ENCODE peak calls at places on chromosomes 2 and 18, in ten cellular contexts. One of them, this sample, is unnamed.

GRCh38 chr2:185955050-185955449 is 216.4 kb downstream of the FSIP2 start:
- DNase-seq in upper lobe of right lung: no peak
- DNase-seq in T-helper 9 cell: no peak
- DNase-seq in adrenal gland: no peak
- DNase-seq in prostate gland: no peak
- DNase-seq in GF-D8: no peak
- DNase-seq in NCI-H1092: no peak
- DNase-seq in HEK293T: no peak
- DNase-seq in activated CD8-positive, alpha-beta memory T cell treated with anti-CD3 and anti-CD28 coated beads for 24 hours: no peak
- DNase-seq in CD8-positive, alpha-beta memory T cell: no peak
- DNase-seq in this sample: no peak

GRCh38 chr2:10284108-10284870 is 18.4 kb upstream of the HPCAL1 start:
- DNase-seq in upper lobe of right lung: peak; percentile 57
- DNase-seq in T-helper 9 cell: no peak
- DNase-seq in adrenal gland: no peak
- DNase-seq in prostate gland: no peak
- DNase-seq in GF-D8: no peak
- DNase-seq in NCI-H1092: no peak
- DNase-seq in HEK293T: no peak
- DNase-seq in activated CD8-positive, alpha-beta memory T cell treated with anti-CD3 and anti-CD28 coated beads for 24 hours: no peak
- DNase-seq in CD8-positive, alpha-beta memory T cell: no peak
- DNase-seq in this sample: no peak

GRCh38 chr2:65256088-65256487 is 28.5 kb downstream of the ACTR2 start:
- DNase-seq in upper lobe of right lung: no peak
- DNase-seq in T-helper 9 cell: no peak
- DNase-seq in adrenal gland: no peak
- DNase-seq in prostate gland: no peak
- DNase-seq in GF-D8: no peak
- DNase-seq in NCI-H1092: no peak
- DNase-seq in HEK293T: no peak
- DNase-seq in activated CD8-positive, alpha-beta memory T cell treated with anti-CD3 and anti-CD28 coated beads for 24 hours: no peak
- DNase-seq in CD8-positive, alpha-beta memory T cell: no peak
- DNase-seq in this sample: no peak

GRCh38 chr2:180125245-180125962 is 118.3 kb upstream of the CWC22 start:
- DNase-seq in upper lobe of right lung: no peak
- DNase-seq in T-helper 9 cell: peak; percentile 18
- DNase-seq in adrenal gland: peak; percentile 58
- DNase-seq in prostate gland: peak; percentile 63
- DNase-seq in GF-D8: no peak
- DNase-seq in NCI-H1092: peak; percentile 63
- DNase-seq in HEK293T: peak; percentile 71
- DNase-seq in activated CD8-positive, alpha-beta memory T cell treated with anti-CD3 and anti-CD28 coated beads for 24 hours: peak; percentile 55
- DNase-seq in CD8-positive, alpha-beta memory T cell: peak; percentile 23
- DNase-seq in this sample: peak; percentile 59

GRCh38 chr2:217632036-217632435 is 370.8 kb downstream of the TNS1 start:
- DNase-seq in upper lobe of right lung: no peak
- DNase-seq in T-helper 9 cell: no peak
- DNase-seq in adrenal gland: no peak
- DNase-seq in prostate gland: no peak
- DNase-seq in GF-D8: no peak
- DNase-seq in NCI-H1092: no peak
- DNase-seq in HEK293T: no peak
- DNase-seq in activated CD8-positive, alpha-beta memory T cell treated with anti-CD3 and anti-CD28 coated beads for 24 hours: no peak
- DNase-seq in CD8-positive, alpha-beta memory T cell: no peak
- DNase-seq in this sample: no peak

GRCh38 chr2:31213063-31213882 is 4.0 kb downstream of the CAPN14 start:
- DNase-seq in upper lobe of right lung: no peak
- DNase-seq in T-helper 9 cell: no peak
- DNase-seq in adrenal gland: no peak
- DNase-seq in prostate gland: no peak
- DNase-seq in GF-D8: no peak
- DNase-seq in NCI-H1092: no peak
- DNase-seq in HEK293T: no peak
- DNase-seq in activated CD8-positive, alpha-beta memory T cell treated with anti-CD3 and anti-CD28 coated beads for 24 hours: peak; percentile 28
- DNase-seq in CD8-positive, alpha-beta memory T cell: no peak
- DNase-seq in this sample: no peak

GRCh38 chr2:221567809-221568208 is 4.3 kb downstream of the EPHA4 start:
- DNase-seq in upper lobe of right lung: no peak
- DNase-seq in T-helper 9 cell: no peak
- DNase-seq in adrenal gland: no peak
- DNase-seq in prostate gland: no peak
- DNase-seq in GF-D8: no peak
- DNase-seq in NCI-H1092: no peak
- DNase-seq in HEK293T: no peak
- DNase-seq in activated CD8-positive, alpha-beta memory T cell treated with anti-CD3 and anti-CD28 coated beads for 24 hours: no peak
- DNase-seq in CD8-positive, alpha-beta memory T cell: no peak
- DNase-seq in this sample: no peak

GRCh38 chr18:8097399-8097798 is 511.8 kb upstream of the RAB12 start:
- DNase-seq in upper lobe of right lung: no peak
- DNase-seq in T-helper 9 cell: no peak
- DNase-seq in adrenal gland: no peak
- DNase-seq in prostate gland: no peak
- DNase-seq in GF-D8: no peak
- DNase-seq in NCI-H1092: no peak
- DNase-seq in HEK293T: no peak
- DNase-seq in activated CD8-positive, alpha-beta memory T cell treated with anti-CD3 and anti-CD28 coated beads for 24 hours: no peak
- DNase-seq in CD8-positive, alpha-beta memory T cell: no peak
- DNase-seq in this sample: no peak

GRCh38 chr2:75571730-75572430 is 11.1 kb upstream of the EVA1A start:
- DNase-seq in upper lobe of right lung: no peak
- DNase-seq in T-helper 9 cell: no peak
- DNase-seq in adrenal gland: no peak
- DNase-seq in prostate gland: no peak
- DNase-seq in GF-D8: no peak
- DNase-seq in NCI-H1092: no peak
- DNase-seq in HEK293T: no peak
- DNase-seq in activated CD8-positive, alpha-beta memory T cell treated with anti-CD3 and anti-CD28 coated beads for 24 hours: no peak
- DNase-seq in CD8-positive, alpha-beta memory T cell: no peak
- DNase-seq in this sample: no peak

GRCh38 chr18:65938592-65939372 is 188.0 kb downstream of the CDH7 start:
- DNase-seq in upper lobe of right lung: no peak
- DNase-seq in T-helper 9 cell: no peak
- DNase-seq in adrenal gland: no peak
- DNase-seq in prostate gland: no peak
- DNase-seq in GF-D8: no peak
- DNase-seq in NCI-H1092: peak; percentile 17
- DNase-seq in HEK293T: peak; percentile 12
- DNase-seq in activated CD8-positive, alpha-beta memory T cell treated with anti-CD3 and anti-CD28 coated beads for 24 hours: no peak
- DNase-seq in CD8-positive, alpha-beta memory T cell: no peak
- DNase-seq in this sample: peak; percentile 8

GRCh38 chr2:50763776-50764175 is 268.2 kb downstream of the NRXN1 start:
- DNase-seq in upper lobe of right lung: no peak
- DNase-seq in T-helper 9 cell: no peak
- DNase-seq in adrenal gland: no peak
- DNase-seq in prostate gland: no peak
- DNase-seq in GF-D8: no peak
- DNase-seq in NCI-H1092: no peak
- DNase-seq in HEK293T: no peak
- DNase-seq in activated CD8-positive, alpha-beta memory T cell treated with anti-CD3 and anti-CD28 coated beads for 24 hours: no peak
- DNase-seq in CD8-positive, alpha-beta memory T cell: no peak
- DNase-seq in this sample: no peak

GRCh38 chr2:167355796-167356195 is 467.5 kb downstream of the XIRP2 start:
- DNase-seq in upper lobe of right lung: no peak
- DNase-seq in T-helper 9 cell: no peak
- DNase-seq in adrenal gland: no peak
- DNase-seq in prostate gland: no peak
- DNase-seq in GF-D8: no peak
- DNase-seq in NCI-H1092: no peak
- DNase-seq in HEK293T: no peak
- DNase-seq in activated CD8-positive, alpha-beta memory T cell treated with anti-CD3 and anti-CD28 coated beads for 24 hours: no peak
- DNase-seq in CD8-positive, alpha-beta memory T cell: no peak
- DNase-seq in this sample: no peak

GRCh38 chr2:178204987-178205386 is 10.7 kb downstream of the OSBPL6 start:
- DNase-seq in upper lobe of right lung: no peak
- DNase-seq in T-helper 9 cell: no peak
- DNase-seq in adrenal gland: no peak
- DNase-seq in prostate gland: no peak
- DNase-seq in GF-D8: no peak
- DNase-seq in NCI-H1092: no peak
- DNase-seq in HEK293T: no peak
- DNase-seq in activated CD8-positive, alpha-beta memory T cell treated with anti-CD3 and anti-CD28 coated beads for 24 hours: no peak
- DNase-seq in CD8-positive, alpha-beta memory T cell: no peak
- DNase-seq in this sample: no peak

GRCh38 chr2:151841025-151841424 is 12.8 kb upstream of the ARL5A start:
- DNase-seq in upper lobe of right lung: no peak
- DNase-seq in T-helper 9 cell: no peak
- DNase-seq in adrenal gland: no peak
- DNase-seq in prostate gland: no peak
- DNase-seq in GF-D8: no peak
- DNase-seq in NCI-H1092: no peak
- DNase-seq in HEK293T: no peak
- DNase-seq in activated CD8-positive, alpha-beta memory T cell treated with anti-CD3 and anti-CD28 coated beads for 24 hours: no peak
- DNase-seq in CD8-positive, alpha-beta memory T cell: no peak
- DNase-seq in this sample: no peak

GRCh38 chr2:143607446-143608110 is 478.4 kb downstream of the ARHGAP15 start:
- DNase-seq in upper lobe of right lung: no peak
- DNase-seq in T-helper 9 cell: no peak
- DNase-seq in adrenal gland: no peak
- DNase-seq in prostate gland: no peak
- DNase-seq in GF-D8: no peak
- DNase-seq in NCI-H1092: no peak
- DNase-seq in HEK293T: no peak
- DNase-seq in activated CD8-positive, alpha-beta memory T cell treated with anti-CD3 and anti-CD28 coated beads for 24 hours: no peak
- DNase-seq in CD8-positive, alpha-beta memory T cell: no peak
- DNase-seq in this sample: no peak

GRCh38 chr2:138602166-138602460 is 100.5 kb downstream of the SPOPL start:
- DNase-seq in upper lobe of right lung: no peak
- DNase-seq in T-helper 9 cell: no peak
- DNase-seq in adrenal gland: no peak
- DNase-seq in prostate gland: no peak
- DNase-seq in GF-D8: no peak
- DNase-seq in NCI-H1092: peak; percentile 11
- DNase-seq in HEK293T: no peak
- DNase-seq in activated CD8-positive, alpha-beta memory T cell treated with anti-CD3 and anti-CD28 coated beads for 24 hours: no peak
- DNase-seq in CD8-positive, alpha-beta memory T cell: no peak
- DNase-seq in this sample: no peak

GRCh38 chr2:49288902-49289680 is 134.8 kb upstream of the FSHR start:
- DNase-seq in upper lobe of right lung: no peak
- DNase-seq in T-helper 9 cell: no peak
- DNase-seq in adrenal gland: no peak
- DNase-seq in prostate gland: no peak
- DNase-seq in GF-D8: no peak
- DNase-seq in NCI-H1092: no peak
- DNase-seq in HEK293T: no peak
- DNase-seq in activated CD8-positive, alpha-beta memory T cell treated with anti-CD3 and anti-CD28 coated beads for 24 hours: no peak
- DNase-seq in CD8-positive, alpha-beta memory T cell: no peak
- DNase-seq in this sample: no peak

GRCh38 chr18:13558790-13559189 is 167.6 kb downstream of the FAM210A start:
- DNase-seq in upper lobe of right lung: no peak
- DNase-seq in T-helper 9 cell: no peak
- DNase-seq in adrenal gland: no peak
- DNase-seq in prostate gland: no peak
- DNase-seq in GF-D8: no peak
- DNase-seq in NCI-H1092: no peak
- DNase-seq in HEK293T: no peak
- DNase-seq in activated CD8-positive, alpha-beta memory T cell treated with anti-CD3 and anti-CD28 coated beads for 24 hours: peak; percentile 51
- DNase-seq in CD8-positive, alpha-beta memory T cell: no peak
- DNase-seq in this sample: no peak

GRCh38 chr2:239743206-239743605 is 281.9 kb downstream of the NDUFA10 start:
- DNase-seq in upper lobe of right lung: no peak
- DNase-seq in T-helper 9 cell: no peak
- DNase-seq in adrenal gland: no peak
- DNase-seq in prostate gland: no peak
- DNase-seq in GF-D8: no peak
- DNase-seq in NCI-H1092: no peak
- DNase-seq in HEK293T: no peak
- DNase-seq in activated CD8-positive, alpha-beta memory T cell treated with anti-CD3 and anti-CD28 coated beads for 24 hours: no peak
- DNase-seq in CD8-positive, alpha-beta memory T cell: no peak
- DNase-seq in this sample: no peak

GRCh38 chr2:174048238-174048637 is 83.1 kb upstream of the SP3 start:
- DNase-seq in upper lobe of right lung: no peak
- DNase-seq in T-helper 9 cell: no peak
- DNase-seq in adrenal gland: no peak
- DNase-seq in prostate gland: no peak
- DNase-seq in GF-D8: no peak
- DNase-seq in NCI-H1092: no peak
- DNase-seq in HEK293T: no peak
- DNase-seq in activated CD8-positive, alpha-beta memory T cell treated with anti-CD3 and anti-CD28 coated beads for 24 hours: no peak
- DNase-seq in CD8-positive, alpha-beta memory T cell: no peak
- DNase-seq in this sample: no peak

GRCh38 chr2:101818531-101819451 is 121.3 kb downstream of the MAP4K4 start:
- DNase-seq in upper lobe of right lung: no peak
- DNase-seq in T-helper 9 cell: no peak
- DNase-seq in adrenal gland: no peak
- DNase-seq in prostate gland: no peak
- DNase-seq in GF-D8: no peak
- DNase-seq in NCI-H1092: no peak
- DNase-seq in HEK293T: no peak
- DNase-seq in activated CD8-positive, alpha-beta memory T cell treated with anti-CD3 and anti-CD28 coated beads for 24 hours: no peak
- DNase-seq in CD8-positive, alpha-beta memory T cell: no peak
- DNase-seq in this sample: peak; percentile 92

GRCh38 chr2:98134138-98134537 is 47.2 kb downstream of the VWA3B start:
- DNase-seq in upper lobe of right lung: peak; percentile 70
- DNase-seq in T-helper 9 cell: no peak
- DNase-seq in adrenal gland: no peak
- DNase-seq in prostate gland: no peak
- DNase-seq in GF-D8: peak; percentile 7
- DNase-seq in NCI-H1092: no peak
- DNase-seq in HEK293T: no peak
- DNase-seq in activated CD8-positive, alpha-beta memory T cell treated with anti-CD3 and anti-CD28 coated beads for 24 hours: peak; percentile 65
- DNase-seq in CD8-positive, alpha-beta memory T cell: no peak
- DNase-seq in this sample: no peak

GRCh38 chr18:36176739-36177138 is 10.6 kb upstream of the MOCOS start:
- DNase-seq in upper lobe of right lung: no peak
- DNase-seq in T-helper 9 cell: no peak
- DNase-seq in adrenal gland: no peak
- DNase-seq in prostate gland: no peak
- DNase-seq in GF-D8: no peak
- DNase-seq in NCI-H1092: no peak
- DNase-seq in HEK293T: no peak
- DNase-seq in activated CD8-positive, alpha-beta memory T cell treated with anti-CD3 and anti-CD28 coated beads for 24 hours: no peak
- DNase-seq in CD8-positive, alpha-beta memory T cell: no peak
- DNase-seq in this sample: no peak

GRCh38 chr2:65277791-65278449 is 50.3 kb downstream of the ACTR2 start:
- DNase-seq in upper lobe of right lung: peak; percentile 73
- DNase-seq in T-helper 9 cell: no peak
- DNase-seq in adrenal gland: no peak
- DNase-seq in prostate gland: no peak
- DNase-seq in GF-D8: no peak
- DNase-seq in NCI-H1092: no peak
- DNase-seq in HEK293T: no peak
- DNase-seq in activated CD8-positive, alpha-beta memory T cell treated with anti-CD3 and anti-CD28 coated beads for 24 hours: no peak
- DNase-seq in CD8-positive, alpha-beta memory T cell: no peak
- DNase-seq in this sample: no peak

GRCh38 chr2:159615936-159616733 is at the start of gene BAZ2B:
- DNase-seq in upper lobe of right lung: no peak
- DNase-seq in T-helper 9 cell: peak; percentile 6
- DNase-seq in adrenal gland: peak; percentile 52
- DNase-seq in prostate gland: peak; percentile 65
- DNase-seq in GF-D8: peak; percentile 60
- DNase-seq in NCI-H1092: peak; percentile 30
- DNase-seq in HEK293T: peak; percentile 47
- DNase-seq in activated CD8-positive, alpha-beta memory T cell treated with anti-CD3 and anti-CD28 coated beads for 24 hours: no peak
- DNase-seq in CD8-positive, alpha-beta memory T cell: peak; percentile 14
- DNase-seq in this sample: peak; percentile 57

GRCh38 chr18:2994603-2995432 is 18.1 kb downstream of the LPIN2 start:
- DNase-seq in upper lobe of right lung: no peak
- DNase-seq in T-helper 9 cell: peak; percentile 64
- DNase-seq in adrenal gland: no peak
- DNase-seq in prostate gland: no peak
- DNase-seq in GF-D8: no peak
- DNase-seq in NCI-H1092: no peak
- DNase-seq in HEK293T: no peak
- DNase-seq in activated CD8-positive, alpha-beta memory T cell treated with anti-CD3 and anti-CD28 coated beads for 24 hours: peak; percentile 85
- DNase-seq in CD8-positive, alpha-beta memory T cell: peak; percentile 75
- DNase-seq in this sample: no peak

GRCh38 chr2:239303711-239304532 is 96.9 kb downstream of the HDAC4 start:
- DNase-seq in upper lobe of right lung: peak; percentile 46
- DNase-seq in T-helper 9 cell: no peak
- DNase-seq in adrenal gland: no peak
- DNase-seq in prostate gland: no peak
- DNase-seq in GF-D8: no peak
- DNase-seq in NCI-H1092: no peak
- DNase-seq in HEK293T: no peak
- DNase-seq in activated CD8-positive, alpha-beta memory T cell treated with anti-CD3 and anti-CD28 coated beads for 24 hours: no peak
- DNase-seq in CD8-positive, alpha-beta memory T cell: no peak
- DNase-seq in this sample: no peak

GRCh38 chr18:30288662-30289414 is 753.7 kb downstream of the DSC3 start:
- DNase-seq in upper lobe of right lung: no peak
- DNase-seq in T-helper 9 cell: no peak
- DNase-seq in adrenal gland: no peak
- DNase-seq in prostate gland: no peak
- DNase-seq in GF-D8: no peak
- DNase-seq in NCI-H1092: no peak
- DNase-seq in HEK293T: no peak
- DNase-seq in activated CD8-positive, alpha-beta memory T cell treated with anti-CD3 and anti-CD28 coated beads for 24 hours: no peak
- DNase-seq in CD8-positive, alpha-beta memory T cell: no peak
- DNase-seq in this sample: no peak